ENCODE peak calls at places on chromosomes 12 and 14, in eight cellular contexts. B, U, I, W, N, G, K and L are unnamed samples.

GRCh38 chr12:64010069-64010686 is 165.7 kb downstream of the SRGAP1 start:
- DNase-seq in B (no peak), U (peak; percentile 95), I (no peak), W (no peak), N (no peak), G (no peak), K (no peak), L (peak; percentile 21)

GRCh38 chr14:99737451-99737951 is 53.4 kb downstream of the CYP46A1 start:
- DNase-seq in B (peak; percentile 83), U (no peak), I (no peak), W (no peak), N (no peak), G (peak; percentile 67), K (peak; percentile 87), L (no peak)

GRCh38 chr14:65462411-65462810 is 49.9 kb downstream of the FUT8 start:
- DNase-seq in B (no peak), U (peak; percentile 91), I (no peak), W (peak; percentile 19), N (no peak), G (no peak), K (no peak), L (peak; percentile 11)

GRCh38 chr12:11779286-11779685 is 129.8 kb downstream of the ETV6 start:
- DNase-seq in B (no peak), U (peak; percentile 86), I (no peak), W (no peak), N (no peak), G (no peak), K (no peak), L (peak; percentile 90)

GRCh38 chr12:119609358-119609757 is 15.8 kb downstream of the TMEM233 start:
- DNase-seq in B (no peak), U (no peak), I (no peak), W (no peak), N (no peak), G (no peak), K (no peak), L (no peak)

GRCh38 chr14:95200404-95200803 is 43.1 kb upstream of the DICER1 start:
- DNase-seq in B (peak; percentile 51), U (no peak), I (no peak), W (no peak), N (no peak), G (peak; percentile 83), K (peak; percentile 85), L (no peak)

GRCh38 chr14:51677276-51677675 is 25.6 kb downstream of the FRMD6 start:
- DNase-seq in B (no peak), U (peak; percentile 84), I (no peak), W (peak; percentile 30), N (no peak), G (no peak), K (no peak), L (peak; percentile 74)

GRCh38 chr12:5576011-5576410 is 144.1 kb downstream of the NTF3 start:
- DNase-seq in B (no peak), U (no peak), I (no peak), W (no peak), N (no peak), G (no peak), K (no peak), L (no peak)

GRCh38 chr14:86852530-86852929 is 1140.5 kb downstream of the GALC start:
- DNase-seq in B (no peak), U (peak; percentile 78), I (no peak), W (peak; percentile 33), N (no peak), G (no peak), K (no peak), L (peak; percentile 5)

GRCh38 chr14:24692382-24693352 is 58.7 kb upstream of the GZMB start:
- DNase-seq in B (no peak), U (no peak), I (peak; percentile 63), W (no peak), N (no peak), G (no peak), K (no peak), L (no peak)

GRCh38 chr12:11895421-11896064 is 175.2 kb upstream of the BCL2L14 start:
- DNase-seq in B (no peak), U (no peak), I (peak; percentile 42), W (no peak), N (no peak), G (no peak), K (no peak), L (no peak)

GRCh38 chr14:68790656-68791077 is 2.2 kb downstream of the ZFP36L1 start:
- DNase-seq in B (no peak), U (no peak), I (no peak), W (no peak), N (no peak), G (no peak), K (no peak), L (no peak)

GRCh38 chr12:89350661-89351488 is 1.4 kb downstream of the DUSP6 start:
- DNase-seq in B (peak; percentile 79), U (peak; percentile 41), I (peak; percentile 49), W (no peak), N (no peak), G (no peak), K (no peak), L (peak; percentile 43)

GRCh38 chr14:55772521-55772920 is 192.5 kb downstream of the KTN1 start:
- DNase-seq in B (no peak), U (no peak), I (no peak), W (no peak), N (no peak), G (no peak), K (no peak), L (no peak)

GRCh38 chr12:118326971-118327370 is 45.7 kb downstream of the TAOK3 start:
- DNase-seq in B (no peak), U (no peak), I (no peak), W (no peak), N (no peak), G (no peak), K (no peak), L (no peak)

GRCh38 chr12:74538491-74539258 is 1.0 kb downstream of the ATXN7L3B start:
- DNase-seq in B (no peak), U (peak; percentile 11), I (peak; percentile 37), W (no peak), N (no peak), G (no peak), K (peak; percentile 31), L (peak; percentile 22)

GRCh38 chr14:36583242-36584166 is 1.1 kb upstream of the NKX2-8 start:
- DNase-seq in B (no peak), U (no peak), I (no peak), W (no peak), N (no peak), G (no peak), K (no peak), L (no peak)

GRCh38 chr14:72471346-72471745 is 422.6 kb downstream of the DPF3 start:
- DNase-seq in B (no peak), U (peak; percentile 47), I (no peak), W (no peak), N (no peak), G (no peak), K (no peak), L (no peak)

GRCh38 chr12:9907769-9908168 is 24.4 kb downstream of the CLEC2A start:
- DNase-seq in B (no peak), U (no peak), I (no peak), W (no peak), N (no peak), G (no peak), K (no peak), L (no peak)
- H3K4me3 ChIP-seq in B (no peak overlapping the region), U (no peak overlapping the region), I (no peak overlapping the region), W (no peak overlapping the region), N (no peak overlapping the region), G (no peak overlapping the region), K (no peak overlapping the region), L (no peak overlapping the region)

DNA sequence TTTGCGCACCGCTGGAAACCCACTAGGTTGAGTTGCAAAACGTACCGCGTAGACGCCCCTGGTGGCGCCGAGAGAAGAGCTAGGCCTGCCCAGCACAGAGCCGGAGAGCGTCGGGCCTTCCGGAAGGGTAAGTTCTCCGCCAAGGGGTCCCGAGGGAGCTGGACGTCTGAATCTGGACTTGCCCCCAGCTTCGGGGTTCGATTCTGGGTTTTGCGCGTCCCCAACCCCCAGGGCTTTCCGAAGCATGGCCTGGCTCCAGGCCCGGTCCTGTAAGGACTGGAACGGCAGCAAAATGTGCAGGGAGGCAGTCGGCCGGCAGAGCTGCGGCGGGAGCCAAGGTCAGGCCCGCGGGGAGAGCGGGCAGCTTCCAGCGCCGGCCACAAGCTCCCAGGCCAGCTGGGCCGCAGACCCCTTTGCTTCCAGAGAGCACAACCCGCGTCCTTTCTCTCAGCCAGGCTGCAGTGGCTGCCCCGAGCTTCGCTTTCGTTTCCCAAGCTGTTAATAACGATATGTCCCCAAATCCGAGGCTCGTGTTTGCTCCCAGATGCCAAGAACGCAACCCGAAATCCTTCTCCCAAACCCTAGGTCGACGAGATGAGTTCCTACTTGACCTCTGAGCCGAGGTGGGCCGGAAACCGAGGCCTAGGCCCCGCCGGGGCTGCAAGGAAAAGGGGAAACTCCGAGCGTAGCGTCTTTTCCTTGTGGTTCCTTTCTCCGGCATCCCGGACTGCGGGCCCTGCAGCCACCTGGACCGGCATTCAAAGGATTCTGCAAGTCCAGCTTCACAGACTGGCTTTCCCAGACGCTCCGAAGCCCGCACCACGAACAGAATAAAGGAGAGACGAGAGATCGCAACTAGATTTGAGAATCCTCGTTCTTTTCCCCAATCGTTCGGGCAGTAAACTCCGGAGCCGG is 3.2 kb upstream of the TBX5 start:
- DNase-seq in B (no peak), U (no peak), I (no peak), W (no peak), N (no peak), G (no peak), K (no peak), L (peak; percentile 74)
- TF ChIP-seq CTCF in B (no peak), U (no peak), I (no peak), W (no peak), N (no peak), G (no peak), K (no peak), L (peak; percentile 31)

DNA sequence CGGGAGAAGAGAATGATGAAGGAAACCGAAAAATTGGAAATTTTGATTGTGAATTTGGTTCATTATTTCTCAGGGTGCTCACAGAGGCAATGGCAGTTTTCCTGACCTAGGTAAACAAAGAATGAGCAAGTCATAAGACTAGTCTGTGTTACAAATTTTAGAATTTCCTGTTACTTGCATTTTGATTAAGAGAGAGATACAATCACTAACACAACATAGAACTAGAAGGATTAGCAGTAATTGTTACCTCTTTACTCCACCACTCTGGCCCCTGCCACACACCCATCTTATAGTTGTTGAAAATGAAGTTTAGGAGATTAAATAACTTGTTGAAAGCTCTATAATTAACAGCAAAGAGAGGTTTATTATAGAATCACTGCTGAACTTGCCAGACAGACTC is 62.0 kb downstream of the CATSPERB start:
- DNase-seq in B (no peak), U (no peak), I (no peak), W (no peak), N (no peak), G (no peak), K (no peak), L (no peak)
- H3K4me3 ChIP-seq in B (no peak overlapping the region), U (no peak overlapping the region), I (no peak overlapping the region), W (no peak overlapping the region), N (no peak overlapping the region), G (no peak overlapping the region), K (no peak overlapping the region), L (no peak overlapping the region)

DNA sequence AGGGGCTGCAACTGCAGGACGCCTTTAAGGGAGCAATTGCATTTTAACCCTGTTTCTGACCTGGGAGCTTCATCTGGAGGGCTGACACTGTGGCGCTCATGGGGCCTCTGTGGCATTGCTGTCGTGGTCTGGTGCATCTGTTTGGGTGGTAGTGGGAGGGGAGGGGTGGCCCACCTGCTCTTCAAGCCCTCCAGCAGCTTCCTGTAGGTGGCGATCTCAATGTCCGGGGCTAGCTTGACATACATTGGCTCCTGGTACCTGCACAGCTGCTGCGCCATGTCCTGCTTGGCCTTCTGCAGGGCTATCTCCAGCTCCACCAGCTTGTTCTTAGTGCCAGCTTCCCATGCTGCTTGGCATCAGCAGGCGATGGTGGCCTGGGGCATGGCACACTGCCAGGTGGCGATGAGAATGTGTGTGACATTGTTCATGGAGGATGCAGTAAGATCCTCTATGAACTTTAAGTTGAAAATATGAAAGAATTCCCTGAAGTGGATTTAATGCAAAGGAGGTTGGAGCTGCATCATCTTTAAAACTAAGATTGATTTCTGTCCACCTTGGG is 7.7 kb upstream of the KRT82 start:
- DNase-seq in B (no peak), U (no peak), I (no peak), W (no peak), N (no peak), G (no peak), K (no peak), L (no peak)
- TF ChIP-seq CTCF in B (no peak), U (no peak), I (peak; percentile 25), W (no peak), N (peak; percentile 2), G (no peak), K (no peak), L (no peak)